ENCODE peak calls at places on chromosomes 2 and 18, in five cellular contexts. One of them, this sample, is unnamed.

GRCh38 chr2:226544581-226545210 is 254.9 kb downstream of the IRS1 start:
- DNase-seq in natural killer cell: no peak
- DNase-seq in epithelial cell of esophagus: no peak
- DNase-seq in HTR-8/SVneo: no peak
- DNase-seq in A549: no peak
- DNase-seq in this sample: no peak

GRCh38 chr2:45651415-45652089 is at the start of gene PRKCE:
- DNase-seq in natural killer cell: peak
- DNase-seq in epithelial cell of esophagus: peak
- DNase-seq in HTR-8/SVneo: peak
- DNase-seq in A549: peak
- DNase-seq in this sample: no peak

GRCh38 chr2:175373001-175373727 is 191.7 kb upstream of the ATP5MC3 start:
- DNase-seq in natural killer cell: no peak
- DNase-seq in epithelial cell of esophagus: no peak
- DNase-seq in HTR-8/SVneo: no peak
- DNase-seq in A549: no peak
- DNase-seq in this sample: no peak

GRCh38 chr2:153105829-153106578 is 372.6 kb downstream of the RPRM start:
- DNase-seq in natural killer cell: no peak
- DNase-seq in epithelial cell of esophagus: peak
- DNase-seq in HTR-8/SVneo: no peak
- DNase-seq in A549: peak
- DNase-seq in this sample: no peak

GRCh38 chr18:48330016-48330991 is 78.9 kb downstream of the ZBTB7C start:
- DNase-seq in natural killer cell: no peak
- DNase-seq in epithelial cell of esophagus: peak
- DNase-seq in HTR-8/SVneo: peak
- DNase-seq in A549: peak
- DNase-seq in this sample: no peak

GRCh38 chr2:200471324-200471848 is 38.5 kb downstream of the KCTD18 start:
- DNase-seq in natural killer cell: no peak
- DNase-seq in epithelial cell of esophagus: peak
- DNase-seq in HTR-8/SVneo: peak
- DNase-seq in A549: peak
- DNase-seq in this sample: no peak

GRCh38 chr2:152407204-152407721 is 72.3 kb downstream of the FMNL2 start:
- DNase-seq in natural killer cell: no peak
- DNase-seq in epithelial cell of esophagus: peak
- DNase-seq in HTR-8/SVneo: peak
- DNase-seq in A549: peak
- DNase-seq in this sample: peak

GRCh38 chr2:183060500-183061231 is 17.9 kb upstream of the DUSP19 start:
- DNase-seq in natural killer cell: no peak
- DNase-seq in epithelial cell of esophagus: no peak
- DNase-seq in HTR-8/SVneo: no peak
- DNase-seq in A549: no peak
- DNase-seq in this sample: no peak

GRCh38 chr2:121074322-121074932 is 210.6 kb downstream of the TFCP2L1 start:
- DNase-seq in natural killer cell: no peak
- DNase-seq in epithelial cell of esophagus: no peak
- DNase-seq in HTR-8/SVneo: no peak
- DNase-seq in A549: peak
- DNase-seq in this sample: no peak

GRCh38 chr18:25650201-25650941 is 298.4 kb upstream of the ZNF521 start:
- DNase-seq in natural killer cell: no peak
- DNase-seq in epithelial cell of esophagus: no peak
- DNase-seq in HTR-8/SVneo: peak
- DNase-seq in A549: no peak
- DNase-seq in this sample: no peak

GRCh38 chr2:71604709-71605085 is 151.3 kb downstream of the DYSF start:
- DNase-seq in natural killer cell: no peak
- DNase-seq in epithelial cell of esophagus: no peak
- DNase-seq in HTR-8/SVneo: no peak
- DNase-seq in A549: no peak
- DNase-seq in this sample: no peak

GRCh38 chr2:69952336-69953115 is 8.9 kb downstream of the ASPRV1 start:
- DNase-seq in natural killer cell: no peak
- DNase-seq in epithelial cell of esophagus: no peak
- DNase-seq in HTR-8/SVneo: no peak
- DNase-seq in A549: no peak
- DNase-seq in this sample: no peak

GRCh38 chr18:61551586-61551985 is 218.4 kb downstream of the CDH20 start:
- DNase-seq in natural killer cell: no peak
- DNase-seq in epithelial cell of esophagus: peak
- DNase-seq in HTR-8/SVneo: peak
- DNase-seq in A549: peak
- DNase-seq in this sample: peak

GRCh38 chr2:191593622-191594416 is 84.1 kb upstream of the NABP1 start:
- DNase-seq in natural killer cell: no peak
- DNase-seq in epithelial cell of esophagus: peak
- DNase-seq in HTR-8/SVneo: peak
- DNase-seq in A549: peak
- DNase-seq in this sample: no peak

GRCh38 chr2:219987830-219988229 is 360.4 kb downstream of the SLC4A3 start:
- DNase-seq in natural killer cell: no peak
- DNase-seq in epithelial cell of esophagus: peak
- DNase-seq in HTR-8/SVneo: peak
- DNase-seq in A549: peak
- DNase-seq in this sample: no peak

GRCh38 chr2:9463698-9464034 is 10.7 kb upstream of the IAH1 start:
- DNase-seq in natural killer cell: peak
- DNase-seq in epithelial cell of esophagus: peak
- DNase-seq in HTR-8/SVneo: no peak
- DNase-seq in A549: no peak
- DNase-seq in this sample: no peak

GRCh38 chr2:60512641-60513040 is 40.8 kb downstream of the BCL11A start:
- DNase-seq in natural killer cell: no peak
- DNase-seq in epithelial cell of esophagus: peak
- DNase-seq in HTR-8/SVneo: no peak
- DNase-seq in A549: no peak
- DNase-seq in this sample: no peak

GRCh38 chr2:42363413-42363812 is 2.4 kb upstream of the COX7A2L start:
- DNase-seq in natural killer cell: no peak
- DNase-seq in epithelial cell of esophagus: no peak
- DNase-seq in HTR-8/SVneo: no peak
- DNase-seq in A549: no peak
- DNase-seq in this sample: no peak

GRCh38 chr2:134268265-134268664 is 14.4 kb downstream of the MGAT5 start:
- DNase-seq in natural killer cell: no peak
- DNase-seq in epithelial cell of esophagus: peak
- DNase-seq in HTR-8/SVneo: no peak
- DNase-seq in A549: no peak
- DNase-seq in this sample: no peak

GRCh38 chr18:29174891-29175290 is 998.0 kb upstream of the CDH2 start:
- DNase-seq in natural killer cell: no peak
- DNase-seq in epithelial cell of esophagus: no peak
- DNase-seq in HTR-8/SVneo: no peak
- DNase-seq in A549: no peak
- DNase-seq in this sample: no peak

GRCh38 chr2:30230479-30230854 is 867 bp upstream of the LBH start:
- DNase-seq in natural killer cell: no peak
- DNase-seq in epithelial cell of esophagus: no peak
- DNase-seq in HTR-8/SVneo: peak
- DNase-seq in A549: no peak
- DNase-seq in this sample: no peak

GRCh38 chr2:102122115-102122514 is 20.4 kb upstream of the IL1R1 start:
- DNase-seq in natural killer cell: no peak
- DNase-seq in epithelial cell of esophagus: peak
- DNase-seq in HTR-8/SVneo: no peak
- DNase-seq in A549: no peak
- DNase-seq in this sample: no peak

GRCh38 chr2:146246017-146246733 is 1598.7 kb upstream of the ACVR2A start:
- DNase-seq in natural killer cell: no peak
- DNase-seq in epithelial cell of esophagus: peak
- DNase-seq in HTR-8/SVneo: peak
- DNase-seq in A549: no peak
- DNase-seq in this sample: no peak

GRCh38 chr2:5596848-5597247 is 95.3 kb upstream of the SOX11 start:
- DNase-seq in natural killer cell: no peak
- DNase-seq in epithelial cell of esophagus: no peak
- DNase-seq in HTR-8/SVneo: no peak
- DNase-seq in A549: no peak
- DNase-seq in this sample: no peak

GRCh38 chr2:189763908-189764661 is 1.5 kb upstream of the OSGEPL1 start:
- DNase-seq in natural killer cell: no peak
- DNase-seq in epithelial cell of esophagus: no peak
- DNase-seq in HTR-8/SVneo: no peak
- DNase-seq in A549: peak
- DNase-seq in this sample: no peak